ENCODE peak calls at places on chromosomes 16 and 17, in seven cellular contexts. I is tibial artery, K is AG04449, C is uterus, S is astrocyte, E is neural progenitor cell, W is hepatocyte. N is an unnamed sample.

GRCh38 chr16:84368327-84368996 is at the start of gene ATP2C2:
- DNase-seq in I (no peak), K (no peak), C (no peak), S (no peak), E (peak), W (peak), N (no peak)

GRCh38 chr17:19021622-19022083 is 17.1 kb upstream of the FAM83G start:
- DNase-seq in I (no peak), K (no peak), C (no peak), S (no peak), E (peak), W (no peak), N (peak)

GRCh38 chr16:590165-590874 is 454 bp downstream of the RAB40C start:
- DNase-seq in I (no peak), K (no peak), C (peak), S (no peak), E (peak), W (peak), N (no peak)

GRCh38 chr16:12260647-12261262 is 284.2 kb downstream of the SNX29 start:
- DNase-seq in I (no peak), K (no peak), C (no peak), S (no peak), E (peak), W (peak), N (no peak)

GRCh38 chr17:80805032-80805751 is 186.4 kb upstream of the CHMP6 start:
- DNase-seq in I (peak), K (no peak), C (no peak), S (no peak), E (no peak), W (no peak), N (no peak)

GRCh38 chr17:72743037-72743467 is 349.4 kb downstream of the SLC39A11 start:
- DNase-seq in I (no peak), K (no peak), C (no peak), S (no peak), E (peak), W (no peak), N (no peak)

GRCh38 chr16:89244754-89245153 is 27.3 kb downstream of the ZNF778 start:
- DNase-seq in I (no peak), K (no peak), C (no peak), S (no peak), E (no peak), W (no peak), N (no peak)

GRCh38 chr17:64130559-64131001 is 636 bp upstream of the ERN1 start:
- DNase-seq in I (peak), K (no peak), C (peak), S (peak), E (no peak), W (no peak), N (peak)

GRCh38 chr17:17073627-17074521 is 31.6 kb downstream of the MPRIP start:
- DNase-seq in I (no peak), K (no peak), C (peak), S (peak), E (no peak), W (no peak), N (no peak)

GRCh38 chr17:33527290-33527689 is 234.2 kb upstream of the ASIC2 start:
- DNase-seq in I (no peak), K (no peak), C (no peak), S (no peak), E (no peak), W (no peak), N (no peak)

GRCh38 chr17:75942473-75942872 is 1.6 kb upstream of the FBF1 start:
- DNase-seq in I (no peak), K (no peak), C (no peak), S (no peak), E (no peak), W (no peak), N (no peak)

GRCh38 chr17:75937652-75938051 is 3.2 kb downstream of the FBF1 start:
- DNase-seq in I (no peak), K (no peak), C (no peak), S (no peak), E (no peak), W (no peak), N (no peak)

GRCh38 chr17:75945202-75945601 is 4.4 kb upstream of the FBF1 start:
- DNase-seq in I (no peak), K (no peak), C (no peak), S (no peak), E (no peak), W (no peak), N (no peak)

GRCh38 chr17:75940727-75941441 is at the start of gene FBF1:
- DNase-seq in I (peak), K (peak), C (peak), S (peak), E (peak), W (peak), N (peak)

GRCh38 chr17:75941442-75941819 is 589 bp upstream of the FBF1 start:
- DNase-seq in I (no peak), K (no peak), C (peak), S (no peak), E (no peak), W (no peak), N (no peak)
- H3K4me3 ChIP-seq in I (peak), K (peak), C (peak), S (peak), E (peak), W (no peak), N (peak)

DNA sequence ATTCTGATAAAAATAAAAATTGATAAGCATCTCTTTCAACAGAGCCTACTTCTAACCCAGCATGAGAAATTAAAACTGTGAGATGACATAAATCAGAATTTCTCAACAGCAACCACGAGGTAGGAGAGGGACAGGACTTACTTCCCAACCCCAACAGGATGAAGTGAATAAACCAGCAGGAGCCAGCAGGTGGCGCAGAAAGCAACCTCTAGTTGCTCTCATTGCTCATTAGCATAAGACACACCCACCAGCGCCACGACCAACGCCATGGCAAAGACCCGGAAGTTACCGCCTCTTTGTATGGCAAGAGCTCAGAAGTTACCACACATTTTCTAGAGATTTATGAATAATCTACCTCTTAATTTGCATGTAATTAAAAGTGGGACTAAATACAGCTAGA is 189.4 kb upstream of the CDH8 start:
- DNase-seq in I (peak), K (no peak), C (no peak), S (peak), E (peak), W (peak), N (peak)
- TF ChIP-seq CTCF in I (no peak), K (peak), C (no peak), S (peak), E (peak), W (peak), N (peak)

DNA sequence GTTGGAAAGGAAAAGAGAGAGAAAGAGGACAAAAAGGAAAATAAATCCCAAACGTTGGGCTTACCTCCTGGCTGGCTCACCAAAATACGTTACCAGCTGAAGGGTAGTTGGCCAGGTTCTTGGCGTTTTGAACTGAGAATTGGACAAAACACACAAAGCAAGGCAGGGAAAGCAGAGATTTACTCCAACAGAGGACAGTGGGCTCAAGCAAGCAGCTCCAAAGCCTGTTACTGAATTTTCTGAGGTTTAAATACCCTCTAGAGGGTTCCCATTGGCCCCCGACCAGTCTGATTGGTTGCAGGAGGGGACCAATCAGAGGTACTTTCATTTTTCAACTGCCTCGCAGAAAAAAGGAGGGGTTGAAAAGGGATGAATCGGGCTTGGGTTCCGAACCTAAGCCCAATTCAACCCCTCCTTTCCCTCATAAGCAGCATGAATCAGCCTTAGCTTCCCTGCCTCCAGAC is 55.6 kb upstream of the ALOX12 start:
- DNase-seq in I (no peak), K (no peak), C (peak), S (no peak), E (no peak), W (no peak), N (no peak)
- H3K4me3 ChIP-seq in I (peak), K (peak), C (no peak), S (no peak), E (no peak), W (no peak), N (no peak)

DNA sequence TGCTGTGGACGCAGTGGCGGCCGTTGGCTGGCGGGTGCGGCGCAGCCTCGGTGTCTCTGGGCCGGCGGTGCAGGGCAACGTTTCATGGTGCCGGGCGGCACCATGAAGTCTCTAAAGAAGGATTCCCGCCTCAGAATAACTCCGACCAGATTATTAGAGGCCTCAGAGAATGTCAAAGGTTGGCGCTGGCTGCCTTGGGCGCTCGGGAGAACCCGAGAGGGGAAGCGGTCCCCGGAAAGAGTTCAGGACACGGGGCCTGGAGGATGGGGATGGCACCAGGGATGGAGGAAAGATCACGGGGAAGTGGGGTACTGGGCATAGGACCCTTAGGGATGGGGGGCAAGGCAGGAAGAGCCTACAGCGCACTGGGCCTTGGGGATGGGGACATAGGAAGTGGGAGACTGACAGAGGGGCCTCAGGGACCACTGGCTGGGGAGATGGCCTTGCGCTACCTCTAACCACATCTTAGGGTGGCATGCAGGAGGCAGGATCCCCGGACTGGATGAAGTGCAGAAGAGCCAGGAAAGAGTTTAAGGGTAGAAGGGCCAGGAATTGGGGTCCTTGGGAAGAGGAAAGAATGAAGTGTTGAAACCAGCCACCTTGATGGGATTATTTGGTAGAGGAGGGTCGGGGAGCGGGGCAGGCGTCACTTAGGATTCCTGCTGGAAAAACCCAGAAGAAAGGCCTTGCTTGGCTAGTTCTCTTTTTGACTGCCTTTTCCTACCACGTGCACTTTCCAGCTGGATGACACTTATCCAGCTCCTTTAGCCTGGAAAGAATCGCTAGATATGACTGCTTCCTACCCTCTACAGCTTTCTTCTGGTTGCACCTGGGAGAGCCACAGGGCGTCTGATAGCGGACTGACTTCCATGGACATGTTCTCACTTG is 578 bp downstream of the MYCBPAP start:
- DNase-seq in I (no peak), K (no peak), C (no peak), S (no peak), E (no peak), W (no peak), N (peak)
- TF ChIP-seq CTCF in I (no peak), K (no peak), C (no peak), S (no peak), E (no peak), W (no peak), N (no peak)

DNA sequence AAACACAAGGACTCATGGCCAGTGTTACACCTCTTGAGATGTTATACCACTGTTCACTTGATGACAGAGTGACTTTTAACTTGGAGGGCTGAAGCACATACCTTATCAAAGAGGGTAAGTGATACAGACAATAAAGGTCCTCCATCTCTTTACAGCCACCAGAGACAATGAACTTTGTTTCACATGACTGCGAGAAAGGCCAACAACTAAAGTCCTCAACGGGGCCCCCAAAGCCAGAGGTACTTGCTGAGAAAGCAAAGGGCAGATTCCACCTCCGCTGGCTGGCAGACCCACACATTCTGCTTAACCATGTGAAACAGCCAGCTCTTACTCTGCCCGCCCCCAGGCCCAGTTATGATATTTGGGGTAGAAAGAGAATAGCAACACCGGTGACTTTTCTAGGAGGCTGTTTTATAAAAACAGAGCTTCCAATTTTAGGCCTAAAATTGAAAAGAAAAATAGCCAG is 21.4 kb downstream of the DCUN1D3 start:
- DNase-seq in I (no peak), K (no peak), C (no peak), S (no peak), E (no peak), W (peak), N (peak)
- H3K4me3 ChIP-seq in I (no peak), K (no peak), C (no peak), S (no peak), E (no peak), W (no peak), N (no peak)

DNA sequence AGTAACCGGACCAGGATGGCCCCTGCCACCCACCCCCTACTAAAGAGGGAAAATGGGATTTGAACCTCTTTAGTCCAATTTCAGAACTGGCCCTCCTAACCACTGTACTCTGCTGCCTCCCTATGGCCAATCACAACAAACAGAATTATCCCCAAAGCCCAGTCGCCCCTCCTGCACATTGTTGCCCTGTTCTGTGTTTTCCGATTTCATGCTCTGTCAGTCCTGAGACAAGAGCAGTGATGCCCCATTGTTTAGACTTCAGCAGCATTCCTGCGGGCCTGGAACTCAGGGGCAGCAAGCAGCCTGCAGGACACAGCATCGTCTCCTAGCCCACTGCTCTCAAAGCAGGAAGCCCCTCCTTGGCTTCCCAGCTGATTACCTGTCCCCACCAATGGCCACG is 20.5 kb upstream of the KLHL11 start:
- DNase-seq in I (no peak), K (no peak), C (no peak), S (no peak), E (peak), W (no peak), N (no peak)
- TF ChIP-seq CTCF in I (no peak), K (peak), C (no peak), S (peak), E (peak), W (no peak), N (no peak)

DNA sequence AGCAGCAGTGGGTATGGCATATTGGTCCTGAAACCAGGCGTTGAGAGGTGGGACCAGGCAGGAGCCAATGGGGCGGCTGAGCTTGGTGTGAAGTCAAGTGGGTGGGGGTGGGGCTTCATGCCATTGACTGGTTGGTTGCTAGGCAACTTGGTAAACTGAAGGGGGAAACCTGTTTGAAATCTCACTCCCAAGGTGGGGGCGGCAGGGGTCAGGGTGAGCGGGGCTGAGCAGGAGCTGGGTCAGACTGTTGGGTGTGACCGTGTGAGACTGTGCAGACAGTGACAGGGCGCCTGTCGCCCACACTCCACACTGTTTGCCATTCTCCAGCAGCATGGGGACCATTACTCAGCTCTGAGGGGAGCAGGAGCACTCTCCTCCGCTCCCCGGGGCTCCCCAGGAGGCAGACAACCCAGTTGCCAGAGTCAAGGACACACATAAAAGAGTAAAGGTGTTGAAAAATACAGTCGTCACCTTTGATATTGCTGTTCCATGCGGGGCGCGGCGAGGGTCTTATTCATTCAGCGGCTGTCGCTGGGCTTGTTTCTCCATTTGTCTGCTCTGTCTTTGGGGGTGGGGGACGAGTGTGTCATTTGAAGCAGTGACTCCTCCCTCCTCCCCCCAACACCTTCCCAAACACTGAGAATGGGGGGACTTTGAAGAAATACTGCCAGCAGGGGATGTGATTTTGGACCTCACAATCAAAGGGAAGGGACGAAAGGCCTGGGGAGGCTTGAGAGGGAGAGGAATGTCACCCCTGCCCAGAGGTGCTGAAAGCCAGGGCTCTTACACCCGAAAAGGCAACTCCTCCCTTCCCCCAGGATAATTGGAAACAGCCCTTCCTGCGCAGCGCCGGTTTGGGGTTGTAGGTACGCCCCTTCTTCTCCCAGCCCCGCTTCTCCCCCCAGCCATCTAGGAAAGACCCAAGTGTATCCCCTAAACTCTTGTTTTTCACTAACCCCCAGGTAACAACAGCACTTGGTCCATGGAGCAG is 1.1 kb upstream of the EFNB3 start:
- DNase-seq in I (no peak), K (no peak), C (no peak), S (peak), E (peak), W (peak), N (peak)
- H3K4me3 ChIP-seq in I (no peak), K (peak), C (no peak), S (peak), E (peak), W (peak), N (no peak)

DNA sequence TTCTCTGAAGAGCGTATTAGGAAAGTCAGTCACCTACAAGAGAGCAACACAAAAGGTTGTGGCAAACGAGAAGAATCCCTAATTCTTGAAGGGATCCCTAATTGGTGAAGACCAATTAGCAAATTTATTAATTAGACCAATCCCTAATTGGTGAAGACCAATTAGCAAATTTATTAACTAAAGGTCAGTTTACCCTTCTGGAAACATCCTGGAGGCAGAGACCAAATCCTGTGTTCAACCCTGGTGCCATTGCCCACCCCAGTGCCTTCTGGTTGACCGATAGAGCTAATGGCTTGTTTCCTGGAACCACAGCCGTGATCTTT is 74.2 kb downstream of the WIPI1 start:
- DNase-seq in I (no peak), K (no peak), C (no peak), S (no peak), E (no peak), W (no peak), N (no peak)
- TF ChIP-seq CTCF in I (no peak), K (no peak), C (no peak), S (no peak), E (no peak), W (no peak), N (no peak)

N was measured in GM12865.